ENCODE peak calls at places on chromosomes 16 and 17, in seven cellular contexts. One of them, this sample, is unnamed.

GRCh38 chr17:21286771-21287702 is 2.5 kb downstream of the MAP2K3 start:
- DNase-seq in H1: no peak
- DNase-seq in HCT116: peak; percentile 12
- DNase-seq in HepG2: peak; percentile 33
- DNase-seq in GM12878: no peak
- DNase-seq in SK-N-SH: no peak
- DNase-seq in K562: no peak
- DNase-seq in this sample: no peak

GRCh38 chr17:9217151-9218067 is 196.1 kb downstream of the NTN1 start:
- DNase-seq in K562: no peak
- DNase-seq in HepG2: peak; percentile 18
- DNase-seq in H1: no peak
- DNase-seq in SK-N-SH: peak; percentile 63
- DNase-seq in HCT116: no peak
- DNase-seq in GM12878: no peak
- DNase-seq in this sample: no peak

GRCh38 chr16:69322343-69322742 is 8.0 kb downstream of the PDF start:
- DNase-seq in K562: no peak
- DNase-seq in SK-N-SH: no peak
- DNase-seq in H1: no peak
- DNase-seq in HepG2: no peak
- DNase-seq in HCT116: no peak
- DNase-seq in GM12878: no peak
- DNase-seq in this sample: no peak

GRCh38 chr17:59649886-59650285 is 30.2 kb downstream of the CLTC start:
- DNase-seq in SK-N-SH: no peak
- DNase-seq in K562: no peak
- DNase-seq in GM12878: no peak
- DNase-seq in HCT116: no peak
- DNase-seq in H1: no peak
- DNase-seq in HepG2: no peak
- DNase-seq in this sample: no peak

GRCh38 chr16:52469091-52469490 is 77.9 kb downstream of the TOX3 start:
- DNase-seq in SK-N-SH: no peak
- DNase-seq in HCT116: no peak
- DNase-seq in HepG2: no peak
- DNase-seq in GM12878: no peak
- DNase-seq in K562: no peak
- DNase-seq in H1: no peak
- DNase-seq in this sample: no peak

GRCh38 chr16:89246903-89247733 is 29.6 kb downstream of the ZNF778 start:
- DNase-seq in GM12878: peak; percentile 11
- DNase-seq in K562: peak; percentile 100
- DNase-seq in SK-N-SH: peak; percentile 100
- DNase-seq in HepG2: peak; percentile 85
- DNase-seq in HCT116: peak; percentile 68
- DNase-seq in H1: peak; percentile 62
- DNase-seq in this sample: peak; percentile 88

GRCh38 chr17:1785925-1786324 is 24.1 kb downstream of the SERPINF1 start:
- DNase-seq in GM12878: no peak
- DNase-seq in H1: no peak
- DNase-seq in HepG2: no peak
- DNase-seq in K562: no peak
- DNase-seq in SK-N-SH: no peak
- DNase-seq in HCT116: no peak
- DNase-seq in this sample: no peak

GRCh38 chr16:19605701-19606100 is 50.2 kb downstream of the VPS35L start:
- DNase-seq in SK-N-SH: no peak
- DNase-seq in HCT116: no peak
- DNase-seq in HepG2: no peak
- DNase-seq in GM12878: no peak
- DNase-seq in K562: no peak
- DNase-seq in H1: no peak
- DNase-seq in this sample: no peak

GRCh38 chr17:17564896-17565295 is 26.6 kb downstream of the PEMT start:
- DNase-seq in HepG2: no peak
- DNase-seq in GM12878: no peak
- DNase-seq in SK-N-SH: no peak
- DNase-seq in HCT116: no peak
- DNase-seq in H1: no peak
- DNase-seq in K562: no peak
- DNase-seq in this sample: no peak

GRCh38 chr17:82212331-82213250 is at the start of gene CCDC57:
- DNase-seq in GM12878: no peak
- DNase-seq in H1: no peak
- DNase-seq in HepG2: peak; percentile 61
- DNase-seq in SK-N-SH: peak; percentile 99
- DNase-seq in HCT116: no peak
- DNase-seq in K562: peak; percentile 92
- DNase-seq in this sample: peak; percentile 92

GRCh38 chr17:50830994-50831393 is 4.4 kb upstream of the WFIKKN2 start:
- DNase-seq in H1: no peak
- DNase-seq in GM12878: no peak
- DNase-seq in SK-N-SH: peak; percentile 61
- DNase-seq in HepG2: no peak
- DNase-seq in K562: no peak
- DNase-seq in HCT116: no peak
- DNase-seq in this sample: no peak

GRCh38 chr17:32917081-32917480 is 10.9 kb upstream of the TMEM98 start:
- DNase-seq in SK-N-SH: no peak
- DNase-seq in HCT116: no peak
- DNase-seq in GM12878: no peak
- DNase-seq in H1: no peak
- DNase-seq in HepG2: no peak
- DNase-seq in K562: no peak
- DNase-seq in this sample: no peak

GRCh38 chr16:84950906-84951305 is 60.4 kb downstream of the ZDHHC7 start:
- DNase-seq in HCT116: no peak
- DNase-seq in K562: peak; percentile 59
- DNase-seq in SK-N-SH: peak; percentile 56
- DNase-seq in H1: no peak
- DNase-seq in HepG2: peak; percentile 69
- DNase-seq in GM12878: no peak
- DNase-seq in this sample: peak; percentile 56
- TF ChIP-seq JUND in HCT116: no peak
- TF ChIP-seq JUND in K562: no peak
- TF ChIP-seq JUND in SK-N-SH: no peak
- TF ChIP-seq JUND in H1: no peak
- TF ChIP-seq JUND in HepG2: no peak
- TF ChIP-seq JUND in GM12878: no peak
- TF ChIP-seq JUND in this sample: no peak

DNA sequence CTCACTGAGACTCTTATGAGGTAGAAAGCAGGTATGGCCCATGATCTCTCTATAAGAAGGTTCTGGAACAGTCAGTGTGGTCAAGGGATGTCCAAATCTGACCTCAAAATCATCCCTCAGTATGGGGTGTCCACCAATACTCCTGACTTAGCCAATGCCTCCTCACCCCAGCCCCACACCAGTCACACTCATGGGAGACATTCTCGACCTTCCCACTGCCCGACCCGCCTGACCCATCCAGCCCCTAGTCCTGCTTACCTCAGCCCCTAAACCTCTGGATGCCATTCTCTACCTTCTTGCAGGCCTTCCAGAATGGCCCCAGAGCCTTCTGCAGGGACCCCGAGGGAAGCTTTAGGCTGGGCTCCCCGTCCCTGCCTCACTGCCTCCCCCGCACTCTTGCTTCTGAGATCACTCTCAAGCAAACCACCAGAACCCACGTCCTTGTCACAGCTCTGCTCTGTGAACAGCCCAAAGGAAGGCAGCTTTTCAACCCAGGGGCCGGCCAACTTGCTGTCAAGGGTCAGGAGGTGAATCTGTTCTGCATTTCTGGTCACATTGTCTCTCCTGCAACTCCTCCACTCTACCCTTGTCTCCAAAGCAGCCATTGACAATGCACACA is 44.9 kb upstream of the RBFOX3 start:
- DNase-seq in HCT116: no peak
- DNase-seq in SK-N-SH: no peak
- DNase-seq in H1: no peak
- DNase-seq in K562: no peak
- DNase-seq in HepG2: no peak
- DNase-seq in GM12878: no peak
- DNase-seq in this sample: no peak
- TF ChIP-seq JUND in HCT116: no peak
- TF ChIP-seq JUND in SK-N-SH: no peak
- TF ChIP-seq JUND in H1: no peak
- TF ChIP-seq JUND in K562: no peak
- TF ChIP-seq JUND in HepG2: no peak
- TF ChIP-seq JUND in GM12878: no peak
- TF ChIP-seq JUND in this sample: no peak

GRCh38 chr17:57580055-57580739 is 164.9 kb downstream of the CCDC182 start:
- DNase-seq in HCT116: no peak
- DNase-seq in H1: no peak
- DNase-seq in SK-N-SH: no peak
- DNase-seq in GM12878: no peak
- DNase-seq in HepG2: peak; percentile 85
- DNase-seq in K562: no peak
- DNase-seq in this sample: no peak

GRCh38 chr17:57576744-57577143 is 168.4 kb downstream of the CCDC182 start:
- DNase-seq in GM12878: no peak
- DNase-seq in HepG2: no peak
- DNase-seq in SK-N-SH: no peak
- DNase-seq in K562: no peak
- DNase-seq in HCT116: no peak
- DNase-seq in H1: no peak
- DNase-seq in this sample: no peak

GRCh38 chr17:57579245-57579644 is 165.9 kb downstream of the CCDC182 start:
- DNase-seq in HepG2: no peak
- DNase-seq in H1: no peak
- DNase-seq in GM12878: no peak
- DNase-seq in HCT116: no peak
- DNase-seq in SK-N-SH: no peak
- DNase-seq in K562: no peak
- DNase-seq in this sample: no peak

GRCh38 chr17:57577751-57578607 is 167.1 kb downstream of the CCDC182 start:
- DNase-seq in HepG2: peak; percentile 95
- DNase-seq in GM12878: no peak
- DNase-seq in HCT116: no peak
- DNase-seq in K562: no peak
- DNase-seq in SK-N-SH: peak; percentile 47
- DNase-seq in H1: no peak
- DNase-seq in this sample: no peak

DNA sequence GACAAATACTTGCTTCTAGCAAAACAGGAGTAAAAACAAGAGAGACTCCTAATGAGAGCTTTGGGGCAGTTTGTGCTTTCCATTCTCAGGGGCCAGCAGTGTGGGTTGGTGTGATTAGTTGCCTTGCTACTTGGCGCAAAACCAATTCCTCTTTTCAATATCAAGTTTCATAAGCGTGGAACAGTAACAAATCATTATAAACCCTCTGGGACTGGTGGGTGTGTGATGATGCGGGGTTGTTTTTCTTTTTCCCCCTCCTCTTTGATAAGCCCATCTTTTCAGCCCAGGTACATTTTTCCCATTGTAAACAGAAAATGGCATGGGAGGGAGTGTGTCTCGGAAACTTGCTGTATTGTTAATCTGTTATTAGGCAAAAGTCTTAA is 166.5 kb downstream of the CCDC182 start:
- DNase-seq in GM12878: peak; percentile 23
- DNase-seq in K562: no peak
- DNase-seq in HepG2: no peak
- DNase-seq in H1: no peak
- DNase-seq in SK-N-SH: no peak
- DNase-seq in HCT116: no peak
- DNase-seq in this sample: no peak
- TF ChIP-seq JUND in GM12878: no peak
- TF ChIP-seq JUND in K562: no peak
- TF ChIP-seq JUND in HepG2: no peak
- TF ChIP-seq JUND in H1: no peak
- TF ChIP-seq JUND in SK-N-SH: no peak
- TF ChIP-seq JUND in HCT116: no peak
- TF ChIP-seq JUND in this sample: no peak

GRCh38 chr17:41001795-41002194 is 2.1 kb upstream of the KRTAP3-2 start:
- DNase-seq in H1: no peak
- DNase-seq in GM12878: no peak
- DNase-seq in SK-N-SH: no peak
- DNase-seq in HCT116: no peak
- DNase-seq in HepG2: no peak
- DNase-seq in K562: no peak
- DNase-seq in this sample: no peak

GRCh38 chr17:41002814-41003213 is 3.1 kb upstream of the KRTAP3-2 start:
- DNase-seq in HepG2: peak; percentile 79
- DNase-seq in GM12878: no peak
- DNase-seq in K562: no peak
- DNase-seq in SK-N-SH: no peak
- DNase-seq in H1: no peak
- DNase-seq in HCT116: no peak
- DNase-seq in this sample: no peak

GRCh38 chr17:41008811-41009210 is at the start of gene KRTAP3-1:
- DNase-seq in HCT116: no peak
- DNase-seq in H1: no peak
- DNase-seq in K562: no peak
- DNase-seq in SK-N-SH: no peak
- DNase-seq in GM12878: no peak
- DNase-seq in HepG2: peak; percentile 28
- DNase-seq in this sample: no peak

GRCh38 chr17:41003926-41004325 is 4.2 kb upstream of the KRTAP3-2 start:
- DNase-seq in H1: no peak
- DNase-seq in GM12878: no peak
- DNase-seq in HepG2: no peak
- DNase-seq in SK-N-SH: no peak
- DNase-seq in K562: no peak
- DNase-seq in HCT116: no peak
- DNase-seq in this sample: no peak

GRCh38 chr17:41004397-41004796 is 4.5 kb downstream of the KRTAP3-1 start:
- DNase-seq in SK-N-SH: no peak
- DNase-seq in HepG2: no peak
- DNase-seq in HCT116: no peak
- DNase-seq in K562: no peak
- DNase-seq in H1: no peak
- DNase-seq in GM12878: no peak
- DNase-seq in this sample: no peak
- TF ChIP-seq JUND in SK-N-SH: no peak
- TF ChIP-seq JUND in HepG2: no peak
- TF ChIP-seq JUND in HCT116: no peak
- TF ChIP-seq JUND in K562: no peak
- TF ChIP-seq JUND in H1: no peak
- TF ChIP-seq JUND in GM12878: no peak
- TF ChIP-seq JUND in this sample: no peak

GRCh38 chr16:1349351-1349750 is 2.3 kb downstream of the TSR3 start:
- DNase-seq in SK-N-SH: no peak
- DNase-seq in HCT116: no peak
- DNase-seq in H1: no peak
- DNase-seq in HepG2: no peak
- DNase-seq in K562: no peak
- DNase-seq in GM12878: no peak
- DNase-seq in this sample: no peak

GRCh38 chr16:1350691-1351090 is 987 bp downstream of the TSR3 start:
- DNase-seq in K562: no peak
- DNase-seq in HepG2: no peak
- DNase-seq in HCT116: no peak
- DNase-seq in SK-N-SH: no peak
- DNase-seq in H1: no peak
- DNase-seq in GM12878: no peak
- DNase-seq in this sample: no peak

GRCh38 chr16:1348926-1349325 is 2.8 kb downstream of the TSR3 start:
- DNase-seq in K562: no peak
- DNase-seq in SK-N-SH: no peak
- DNase-seq in GM12878: no peak
- DNase-seq in H1: no peak
- DNase-seq in HepG2: no peak
- DNase-seq in HCT116: no peak
- DNase-seq in this sample: no peak

GRCh38 chr16:1351215-1351581 is 480 bp downstream of the TSR3 start:
- DNase-seq in SK-N-SH: no peak
- DNase-seq in HepG2: no peak
- DNase-seq in K562: no peak
- DNase-seq in GM12878: no peak
- DNase-seq in H1: no peak
- DNase-seq in HCT116: no peak
- DNase-seq in this sample: no peak

GRCh38 chr16:1349951-1350350 is 1.7 kb downstream of the TSR3 start:
- DNase-seq in SK-N-SH: no peak
- DNase-seq in HepG2: no peak
- DNase-seq in HCT116: no peak
- DNase-seq in K562: no peak
- DNase-seq in GM12878: no peak
- DNase-seq in H1: no peak
- DNase-seq in this sample: no peak
- TF ChIP-seq JUND in SK-N-SH: no peak
- TF ChIP-seq JUND in HepG2: no peak
- TF ChIP-seq JUND in HCT116: no peak
- TF ChIP-seq JUND in K562: no peak
- TF ChIP-seq JUND in GM12878: no peak
- TF ChIP-seq JUND in H1: no peak
- TF ChIP-seq JUND in this sample: no peak